ENCODE peak calls at places on chromosomes 16 and 17, in five cellular contexts. One of them, this sample, is unnamed.

GRCh38 chr16:29813644-29814562 is 1.9 kb downstream of the PRRT2 start:
- DNase-seq in dorsolateral prefrontal cortex: no peak
- DNase-seq in tibial nerve: no peak
- DNase-seq in psoas muscle: no peak
- DNase-seq in heart left ventricle: no peak
- DNase-seq in this sample: no peak

GRCh38 chr17:9936075-9936474 is 31.0 kb upstream of the RCVRN start:
- DNase-seq in dorsolateral prefrontal cortex: no peak
- DNase-seq in tibial nerve: no peak
- DNase-seq in psoas muscle: no peak
- DNase-seq in heart left ventricle: no peak
- DNase-seq in this sample: no peak

GRCh38 chr17:4696432-4696796 is 7.5 kb downstream of the PELP1 start:
- DNase-seq in dorsolateral prefrontal cortex: no peak
- DNase-seq in tibial nerve: no peak
- DNase-seq in psoas muscle: no peak
- DNase-seq in heart left ventricle: no peak
- DNase-seq in this sample: no peak

GRCh38 chr17:34068506-34069035 is 186.5 kb upstream of the CCL2 start:
- DNase-seq in dorsolateral prefrontal cortex: peak; percentile 32
- DNase-seq in tibial nerve: no peak
- DNase-seq in psoas muscle: no peak
- DNase-seq in heart left ventricle: no peak
- DNase-seq in this sample: no peak

GRCh38 chr17:35241520-35241919 is 1.4 kb upstream of the SLFN5 start:
- DNase-seq in dorsolateral prefrontal cortex: no peak
- DNase-seq in tibial nerve: no peak
- DNase-seq in psoas muscle: peak; percentile 64
- DNase-seq in heart left ventricle: no peak
- DNase-seq in this sample: no peak

GRCh38 chr16:69123894-69124293 is 8.5 kb downstream of the CHTF8 start:
- DNase-seq in dorsolateral prefrontal cortex: peak; percentile 37
- DNase-seq in tibial nerve: no peak
- DNase-seq in psoas muscle: no peak
- DNase-seq in heart left ventricle: peak; percentile 44
- DNase-seq in this sample: peak; percentile 83

GRCh38 chr17:54903375-54903774 is 2.7 kb downstream of the TOM1L1 start:
- DNase-seq in dorsolateral prefrontal cortex: no peak
- DNase-seq in tibial nerve: no peak
- DNase-seq in psoas muscle: peak; percentile 49
- DNase-seq in heart left ventricle: peak; percentile 35
- DNase-seq in this sample: no peak

GRCh38 chr16:85227924-85228462 is 115.7 kb upstream of the CIBAR2 start:
- DNase-seq in dorsolateral prefrontal cortex: no peak
- DNase-seq in tibial nerve: no peak
- DNase-seq in psoas muscle: peak; percentile 71
- DNase-seq in heart left ventricle: no peak
- DNase-seq in this sample: peak; percentile 58

GRCh38 chr17:52025231-52025630 is 133.3 kb downstream of the CA10 start:
- DNase-seq in dorsolateral prefrontal cortex: no peak
- DNase-seq in tibial nerve: no peak
- DNase-seq in psoas muscle: no peak
- DNase-seq in heart left ventricle: no peak
- DNase-seq in this sample: no peak

GRCh38 chr17:21125862-21126261 is 902 bp upstream of the DHRS7B start:
- DNase-seq in dorsolateral prefrontal cortex: no peak
- DNase-seq in tibial nerve: no peak
- DNase-seq in psoas muscle: no peak
- DNase-seq in heart left ventricle: no peak
- DNase-seq in this sample: no peak
- H3K4me3 ChIP-seq in dorsolateral prefrontal cortex: peak overlapping the region; percentile 98
- H3K4me3 ChIP-seq in tibial nerve: peak overlapping the region; percentile 82
- H3K4me3 ChIP-seq in psoas muscle: peak overlapping the region; percentile 93
- H3K4me3 ChIP-seq in heart left ventricle: no peak overlapping the region
- H3K4me3 ChIP-seq in this sample: no peak overlapping the region

DNA sequence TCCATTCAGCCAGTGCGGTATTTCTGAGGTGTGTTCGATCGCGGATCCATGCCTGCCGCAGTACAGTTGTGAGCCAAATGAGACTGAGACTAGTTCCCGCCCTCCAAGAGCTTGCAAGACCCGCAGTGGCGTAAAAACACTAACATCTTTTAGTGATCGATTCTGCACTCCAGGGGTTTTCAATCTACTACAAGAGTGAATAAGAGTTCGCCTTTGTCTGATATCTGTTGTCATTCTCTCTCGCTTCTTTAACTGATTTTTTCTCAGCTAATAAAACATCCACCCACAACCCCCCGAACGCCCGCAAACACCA is 454 bp upstream of the RPL19 start:
- DNase-seq in dorsolateral prefrontal cortex: no peak
- DNase-seq in tibial nerve: no peak
- DNase-seq in psoas muscle: no peak
- DNase-seq in heart left ventricle: no peak
- DNase-seq in this sample: no peak
- H3K4me3 ChIP-seq in dorsolateral prefrontal cortex: peak overlapping the region; percentile 93
- H3K4me3 ChIP-seq in tibial nerve: peak overlapping the region; percentile 71
- H3K4me3 ChIP-seq in psoas muscle: peak overlapping the region; percentile 89
- H3K4me3 ChIP-seq in heart left ventricle: peak overlapping the region; percentile 71
- H3K4me3 ChIP-seq in this sample: peak overlapping the region; percentile 59

GRCh38 chr17:17590141-17590735 is 1.3 kb downstream of the PEMT start:
- DNase-seq in dorsolateral prefrontal cortex: no peak
- DNase-seq in tibial nerve: no peak
- DNase-seq in psoas muscle: no peak
- DNase-seq in heart left ventricle: no peak
- DNase-seq in this sample: no peak

GRCh38 chr17:17591408-17592265 is at the start of gene PEMT:
- DNase-seq in dorsolateral prefrontal cortex: peak; percentile 99
- DNase-seq in tibial nerve: peak; percentile 93
- DNase-seq in psoas muscle: peak; percentile 97
- DNase-seq in heart left ventricle: peak; percentile 96
- DNase-seq in this sample: peak; percentile 99

GRCh38 chr17:17590883-17591407 is 563 bp downstream of the PEMT start:
- DNase-seq in dorsolateral prefrontal cortex: no peak
- DNase-seq in tibial nerve: no peak
- DNase-seq in psoas muscle: no peak
- DNase-seq in heart left ventricle: no peak
- DNase-seq in this sample: no peak

GRCh38 chr17:17595755-17596154 is 4.2 kb upstream of the PEMT start:
- DNase-seq in dorsolateral prefrontal cortex: no peak
- DNase-seq in tibial nerve: no peak
- DNase-seq in psoas muscle: no peak
- DNase-seq in heart left ventricle: no peak
- DNase-seq in this sample: no peak

DNA sequence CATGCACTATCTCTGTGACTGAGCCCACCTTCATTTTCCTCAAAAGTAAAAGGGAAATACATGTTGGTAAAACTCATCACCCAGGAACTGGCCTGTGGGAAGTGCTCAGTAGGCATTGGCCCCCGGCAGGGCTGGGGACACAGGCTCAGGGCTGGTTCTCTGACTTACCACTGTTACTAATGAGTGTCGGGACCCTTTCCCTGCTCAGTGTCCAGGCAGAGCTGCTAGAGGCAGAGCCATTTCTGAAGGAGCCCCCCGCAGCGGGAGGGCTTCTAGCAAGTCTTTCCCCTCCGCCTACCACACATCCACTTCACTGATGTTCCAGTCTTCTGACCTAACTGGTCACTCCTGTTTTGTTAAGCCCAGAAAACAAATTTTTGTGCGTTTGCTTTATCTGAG is 1.7 kb upstream of the PEMT start:
- DNase-seq in dorsolateral prefrontal cortex: no peak
- DNase-seq in tibial nerve: no peak
- DNase-seq in psoas muscle: no peak
- DNase-seq in heart left ventricle: no peak
- DNase-seq in this sample: no peak
- H3K4me3 ChIP-seq in dorsolateral prefrontal cortex: peak overlapping the region; percentile 99
- H3K4me3 ChIP-seq in tibial nerve: no peak overlapping the region
- H3K4me3 ChIP-seq in psoas muscle: peak overlapping the region; percentile 96
- H3K4me3 ChIP-seq in heart left ventricle: no peak overlapping the region
- H3K4me3 ChIP-seq in this sample: peak overlapping the region; percentile 72

GRCh38 chr16:27401768-27402568 is at the start of gene IL21R:
- DNase-seq in dorsolateral prefrontal cortex: no peak
- DNase-seq in tibial nerve: no peak
- DNase-seq in psoas muscle: peak; percentile 76
- DNase-seq in heart left ventricle: peak; percentile 70
- DNase-seq in this sample: peak; percentile 59
- H3K4me3 ChIP-seq in dorsolateral prefrontal cortex: no peak within 1 kb of the TSS
- H3K4me3 ChIP-seq in tibial nerve: peak within 1 kb of the TSS; percentile 27
- H3K4me3 ChIP-seq in psoas muscle: peak within 1 kb of the TSS; percentile 22
- H3K4me3 ChIP-seq in heart left ventricle: no peak within 1 kb of the TSS
- H3K4me3 ChIP-seq in this sample: no peak within 1 kb of the TSS

GRCh38 chr16:67663151-67663876 is 2.6 kb downstream of the PARD6A start:
- DNase-seq in dorsolateral prefrontal cortex: no peak
- DNase-seq in tibial nerve: no peak
- DNase-seq in psoas muscle: peak; percentile 58
- DNase-seq in heart left ventricle: no peak
- DNase-seq in this sample: no peak
- H3K4me3 ChIP-seq in dorsolateral prefrontal cortex: no peak overlapping the region
- H3K4me3 ChIP-seq in tibial nerve: no peak overlapping the region
- H3K4me3 ChIP-seq in psoas muscle: no peak overlapping the region
- H3K4me3 ChIP-seq in heart left ventricle: no peak overlapping the region
- H3K4me3 ChIP-seq in this sample: no peak overlapping the region

GRCh38 chr16:89711601-89712475 is 8.9 kb downstream of the VPS9D1 start:
- DNase-seq in dorsolateral prefrontal cortex: no peak
- DNase-seq in tibial nerve: no peak
- DNase-seq in psoas muscle: no peak
- DNase-seq in heart left ventricle: no peak
- DNase-seq in this sample: peak; percentile 37
- H3K4me3 ChIP-seq in dorsolateral prefrontal cortex: no peak overlapping the region
- H3K4me3 ChIP-seq in tibial nerve: peak overlapping the region; percentile 38
- H3K4me3 ChIP-seq in psoas muscle: peak overlapping the region; percentile 37
- H3K4me3 ChIP-seq in heart left ventricle: no peak overlapping the region
- H3K4me3 ChIP-seq in this sample: peak overlapping the region; percentile 58

GRCh38 chr16:86665319-86665675 is 86.9 kb downstream of the FOXL1 start:
- DNase-seq in dorsolateral prefrontal cortex: no peak
- DNase-seq in tibial nerve: no peak
- DNase-seq in psoas muscle: no peak
- DNase-seq in heart left ventricle: no peak
- DNase-seq in this sample: peak; percentile 84

GRCh38 chr16:86662740-86663139 is 84.4 kb downstream of the FOXL1 start:
- DNase-seq in dorsolateral prefrontal cortex: no peak
- DNase-seq in tibial nerve: no peak
- DNase-seq in psoas muscle: peak; percentile 68
- DNase-seq in heart left ventricle: no peak
- DNase-seq in this sample: no peak

GRCh38 chr16:86663691-86664517 is 85.6 kb downstream of the FOXL1 start:
- DNase-seq in dorsolateral prefrontal cortex: no peak
- DNase-seq in tibial nerve: no peak
- DNase-seq in psoas muscle: no peak
- DNase-seq in heart left ventricle: no peak
- DNase-seq in this sample: peak; percentile 35

GRCh38 chr16:86665929-86666328 is 87.6 kb downstream of the FOXL1 start:
- DNase-seq in dorsolateral prefrontal cortex: no peak
- DNase-seq in tibial nerve: no peak
- DNase-seq in psoas muscle: no peak
- DNase-seq in heart left ventricle: no peak
- DNase-seq in this sample: no peak

DNA sequence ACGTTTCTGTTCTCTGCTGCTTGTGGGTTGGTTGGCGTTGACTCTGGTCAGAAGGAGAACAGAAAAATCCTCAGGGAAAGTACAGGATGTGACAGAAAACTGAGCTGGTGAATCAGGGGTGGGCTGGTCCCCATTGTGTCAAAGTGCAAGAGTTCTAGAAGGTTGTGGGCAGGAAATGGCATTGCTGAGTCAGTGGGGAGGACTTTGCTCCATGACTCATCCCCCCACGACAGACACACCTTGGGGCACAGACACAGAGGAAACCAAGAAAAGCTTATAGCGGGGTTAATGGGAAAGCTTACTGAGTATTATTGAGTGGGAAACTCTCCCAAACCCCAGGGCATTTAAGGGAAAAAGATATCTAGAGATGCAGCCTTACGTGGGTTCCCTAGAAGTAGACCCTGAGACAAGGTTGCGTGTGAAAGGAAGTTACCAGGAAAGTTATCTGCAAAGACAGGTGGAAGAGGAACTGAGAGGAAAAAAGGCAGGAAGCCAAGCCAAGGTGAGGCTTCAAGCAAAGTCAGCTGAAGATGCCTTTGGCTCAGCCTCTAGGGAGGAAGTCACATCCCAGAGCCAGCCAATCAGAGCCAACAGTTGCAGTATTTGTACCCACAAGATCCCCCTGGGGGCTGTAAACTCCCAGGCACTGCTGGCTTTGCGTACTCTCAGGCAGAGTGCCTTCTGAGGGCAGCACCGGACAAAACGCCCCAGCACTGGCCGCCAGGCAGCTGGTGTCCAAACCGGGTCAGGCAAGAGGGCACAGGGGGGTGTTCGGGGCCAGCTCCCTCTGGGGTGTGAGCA is 86.4 kb downstream of the FOXL1 start:
- DNase-seq in dorsolateral prefrontal cortex: no peak
- DNase-seq in tibial nerve: no peak
- DNase-seq in psoas muscle: peak; percentile 64
- DNase-seq in heart left ventricle: no peak
- DNase-seq in this sample: peak; percentile 90
- H3K4me3 ChIP-seq in dorsolateral prefrontal cortex: no peak overlapping the region
- H3K4me3 ChIP-seq in tibial nerve: no peak overlapping the region
- H3K4me3 ChIP-seq in psoas muscle: no peak overlapping the region
- H3K4me3 ChIP-seq in heart left ventricle: no peak overlapping the region
- H3K4me3 ChIP-seq in this sample: no peak overlapping the region

GRCh38 chr16:88754912-88755744 is 29.9 kb downstream of the PIEZO1 start:
- DNase-seq in dorsolateral prefrontal cortex: no peak
- DNase-seq in tibial nerve: no peak
- DNase-seq in psoas muscle: no peak
- DNase-seq in heart left ventricle: no peak
- DNase-seq in this sample: no peak
- H3K4me3 ChIP-seq in dorsolateral prefrontal cortex: no peak overlapping the region
- H3K4me3 ChIP-seq in tibial nerve: no peak overlapping the region
- H3K4me3 ChIP-seq in psoas muscle: no peak overlapping the region
- H3K4me3 ChIP-seq in heart left ventricle: no peak overlapping the region
- H3K4me3 ChIP-seq in this sample: no peak overlapping the region

This sample was measured in fibroblast of the aortic adventitia.